ENCODE peak calls at places on chromosomes 13 and 19, in eight cellular contexts. H is RWPE2; Q is stimulated activated naive CD8-positive, alpha-beta T cell treated with anti-CD3 and anti-CD28 coated beads, Interleukin-15, Interleukin-2, amounts not matched to agents 100 U/mL and 50 U/mL, for 24 hours; I is HCT116; T is body of pancreas; D is activated naive CD8-positive, alpha-beta T cell treated with anti-CD3 and anti-CD28 coated beads, Interleukin-2, amount 10 ng/mL, durations not matched to agents 7 days and 5 days; C is lower lobe of right lung; W is naive B cell. F is an unnamed sample.
A peak's percentile ranks its signal among the peaks of the same experiment; 100 is the strongest.

GRCh38 chr19:34135033-34135370 is 37.3 kb upstream of the LSM14A start:
- ATAC-seq in H (no peak), Q (no peak), I (peak; percentile 2), T (peak; percentile 4), D (no peak), C (peak; percentile 4), W (no peak), F (no peak)

GRCh38 chr19:35309481-35310279 is 17.7 kb downstream of the MAG start:
- ATAC-seq in H (no peak), Q (no peak), I (no peak), T (peak; percentile 87), D (no peak), C (peak; percentile 84), W (no peak), F (no peak)

GRCh38 chr19:28020631-28021315 is 1192.2 kb downstream of the UQCRFS1 start:
- ATAC-seq in H (no peak), Q (no peak), I (no peak), T (no peak), D (no peak), C (no peak), W (no peak), F (no peak)

GRCh38 chr13:48891586-48891985 is 84.1 kb upstream of the FNDC3A start:
- ATAC-seq in H (peak; percentile 67), Q (no peak), I (peak; percentile 75), T (no peak), D (no peak), C (no peak), W (no peak), F (no peak)

GRCh38 chr13:81184556-81185265 is 843.8 kb upstream of the SPRY2 start:
- ATAC-seq in H (no peak), Q (no peak), I (no peak), T (no peak), D (no peak), C (no peak), W (no peak), F (no peak)

GRCh38 chr19:39410620-39411005 is 1.9 kb upstream of the PLEKHG2 start:
- ATAC-seq in H (no peak), Q (no peak), I (no peak), T (no peak), D (no peak), C (no peak), W (no peak), F (no peak)

GRCh38 chr19:15111758-15112157 is 4.6 kb downstream of the SYDE1 start:
- ATAC-seq in H (no peak), Q (no peak), I (no peak), T (no peak), D (no peak), C (no peak), W (no peak), F (no peak)

GRCh38 chr19:35843676-35844481 is 8.4 kb downstream of the NPHS1 start:
- ATAC-seq in H (peak; percentile 37), Q (no peak), I (peak; percentile 80), T (peak; percentile 13), D (no peak), C (peak; percentile 37), W (no peak), F (no peak)

GRCh38 chr19:42433503-42434260 is 6.5 kb upstream of the LIPE start:
- ATAC-seq in H (peak; percentile 74), Q (peak; percentile 65), I (peak; percentile 88), T (peak; percentile 91), D (peak; percentile 75), C (peak; percentile 75), W (peak; percentile 52), F (peak; percentile 85)

GRCh38 chr19:17796838-17797168 is 1.9 kb downstream of the B3GNT3 start:
- ATAC-seq in H (no peak), Q (no peak), I (no peak), T (no peak), D (no peak), C (no peak), W (no peak), F (no peak)

F was measured in gastroesophageal sphincter.